ENCODE peak calls at places on chromosomes 1 and 21, in eight cellular contexts. One of them, this sample, is unnamed.

GRCh38 chr21:44337428-44337827 is 1.8 kb downstream of the CFAP410 start:
- DNase-seq in fibroblast of lung: peak
- DNase-seq in upper lobe of right lung: no peak
- DNase-seq in CD8-positive, alpha-beta memory T cell: no peak
- DNase-seq in body of pancreas: no peak
- DNase-seq in effector memory CD4-positive, alpha-beta T cell: no peak
- DNase-seq in stomach: no peak
- DNase-seq in heart left ventricle: no peak
- DNase-seq in this sample: no peak

GRCh38 chr1:235908742-235909520 is 42.2 kb upstream of the LYST start:
- DNase-seq in fibroblast of lung: peak
- DNase-seq in upper lobe of right lung: no peak
- DNase-seq in CD8-positive, alpha-beta memory T cell: no peak
- DNase-seq in body of pancreas: no peak
- DNase-seq in effector memory CD4-positive, alpha-beta T cell: no peak
- DNase-seq in stomach: no peak
- DNase-seq in heart left ventricle: no peak
- DNase-seq in this sample: no peak

GRCh38 chr1:91877574-91878208 is 8.3 kb downstream of the TGFBR3 start:
- DNase-seq in fibroblast of lung: peak
- DNase-seq in upper lobe of right lung: no peak
- DNase-seq in CD8-positive, alpha-beta memory T cell: no peak
- DNase-seq in body of pancreas: no peak
- DNase-seq in effector memory CD4-positive, alpha-beta T cell: no peak
- DNase-seq in stomach: no peak
- DNase-seq in heart left ventricle: no peak
- DNase-seq in this sample: no peak

GRCh38 chr1:115838805-115839705 is 1.9 kb downstream of the NHLH2 start:
- DNase-seq in fibroblast of lung: no peak
- DNase-seq in upper lobe of right lung: peak
- DNase-seq in CD8-positive, alpha-beta memory T cell: no peak
- DNase-seq in body of pancreas: peak
- DNase-seq in effector memory CD4-positive, alpha-beta T cell: no peak
- DNase-seq in stomach: peak
- DNase-seq in heart left ventricle: peak
- DNase-seq in this sample: peak

GRCh38 chr1:192439373-192440025 is 122.7 kb downstream of the RGS21 start:
- DNase-seq in fibroblast of lung: peak
- DNase-seq in upper lobe of right lung: no peak
- DNase-seq in CD8-positive, alpha-beta memory T cell: no peak
- DNase-seq in body of pancreas: no peak
- DNase-seq in effector memory CD4-positive, alpha-beta T cell: no peak
- DNase-seq in stomach: no peak
- DNase-seq in heart left ventricle: no peak
- DNase-seq in this sample: no peak

GRCh38 chr1:20198296-20198695 is 12.0 kb upstream of the PLA2G2C start:
- DNase-seq in fibroblast of lung: no peak
- DNase-seq in upper lobe of right lung: no peak
- DNase-seq in CD8-positive, alpha-beta memory T cell: no peak
- DNase-seq in body of pancreas: no peak
- DNase-seq in effector memory CD4-positive, alpha-beta T cell: no peak
- DNase-seq in stomach: no peak
- DNase-seq in heart left ventricle: no peak
- DNase-seq in this sample: no peak

GRCh38 chr1:184622136-184622823 is 132.4 kb downstream of the EDEM3 start:
- DNase-seq in fibroblast of lung: peak
- DNase-seq in upper lobe of right lung: no peak
- DNase-seq in CD8-positive, alpha-beta memory T cell: no peak
- DNase-seq in body of pancreas: peak
- DNase-seq in effector memory CD4-positive, alpha-beta T cell: no peak
- DNase-seq in stomach: peak
- DNase-seq in heart left ventricle: peak
- DNase-seq in this sample: peak

GRCh38 chr1:103459385-103459784 is 66.1 kb upstream of the RNPC3 start:
- DNase-seq in fibroblast of lung: no peak
- DNase-seq in upper lobe of right lung: no peak
- DNase-seq in CD8-positive, alpha-beta memory T cell: no peak
- DNase-seq in body of pancreas: no peak
- DNase-seq in effector memory CD4-positive, alpha-beta T cell: no peak
- DNase-seq in stomach: no peak
- DNase-seq in heart left ventricle: no peak
- DNase-seq in this sample: no peak

GRCh38 chr1:58785424-58786058 is 1.7 kb upstream of the JUN start:
- DNase-seq in fibroblast of lung: peak
- DNase-seq in upper lobe of right lung: peak
- DNase-seq in CD8-positive, alpha-beta memory T cell: peak
- DNase-seq in body of pancreas: peak
- DNase-seq in effector memory CD4-positive, alpha-beta T cell: peak
- DNase-seq in stomach: peak
- DNase-seq in heart left ventricle: peak
- DNase-seq in this sample: no peak

GRCh38 chr1:221849110-221849509 is 107.2 kb upstream of the DUSP10 start:
- DNase-seq in fibroblast of lung: no peak
- DNase-seq in upper lobe of right lung: no peak
- DNase-seq in CD8-positive, alpha-beta memory T cell: no peak
- DNase-seq in body of pancreas: no peak
- DNase-seq in effector memory CD4-positive, alpha-beta T cell: no peak
- DNase-seq in stomach: no peak
- DNase-seq in heart left ventricle: no peak
- DNase-seq in this sample: no peak

DNA sequence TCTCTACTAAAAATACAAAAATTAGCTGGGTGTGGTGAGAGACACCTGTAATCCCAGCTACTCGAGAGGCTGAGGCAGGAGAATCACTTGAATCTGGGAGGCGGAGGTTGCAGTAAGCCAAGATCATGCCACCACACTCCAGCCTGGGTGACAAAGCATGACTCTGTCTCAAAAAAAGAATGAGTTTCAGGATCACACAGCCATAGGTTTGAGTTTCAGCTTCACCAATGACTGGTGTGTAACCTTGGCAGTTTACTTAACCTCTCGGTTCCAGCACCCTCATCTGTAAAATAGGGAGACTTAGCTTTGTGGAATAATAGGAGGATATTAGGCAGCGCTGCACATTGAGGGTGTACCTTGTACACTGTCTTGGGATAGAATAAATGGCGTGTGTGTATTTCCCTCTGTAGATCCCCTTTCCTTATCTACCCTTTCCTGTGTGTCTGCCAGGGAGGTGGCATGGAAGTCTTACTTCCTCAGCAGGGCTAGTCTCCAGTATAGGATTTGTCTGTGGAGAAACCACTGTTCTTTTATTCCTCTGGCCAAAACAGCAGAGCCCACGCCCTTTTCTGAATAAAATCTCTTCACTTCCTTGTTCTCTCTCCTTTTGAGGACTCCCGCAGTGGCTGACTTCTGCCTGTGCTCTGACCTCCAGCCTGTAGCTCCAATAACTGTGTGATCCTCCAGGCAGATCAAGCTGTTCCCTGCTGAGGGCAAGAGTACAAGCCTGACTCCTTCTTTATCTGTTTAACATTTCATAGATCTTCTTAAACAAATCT is 90.3 kb downstream of the HHAT start:
- DNase-seq in fibroblast of lung: no peak
- DNase-seq in upper lobe of right lung: no peak
- DNase-seq in CD8-positive, alpha-beta memory T cell: no peak
- DNase-seq in body of pancreas: no peak
- DNase-seq in effector memory CD4-positive, alpha-beta T cell: no peak
- DNase-seq in stomach: no peak
- DNase-seq in heart left ventricle: no peak
- DNase-seq in this sample: no peak
- H3K27ac ChIP-seq in fibroblast of lung: no peak
- H3K27ac ChIP-seq in upper lobe of right lung: no peak
- H3K27ac ChIP-seq in CD8-positive, alpha-beta memory T cell: no peak
- H3K27ac ChIP-seq in body of pancreas: no peak
- H3K27ac ChIP-seq in effector memory CD4-positive, alpha-beta T cell: no peak
- H3K27ac ChIP-seq in stomach: peak
- H3K27ac ChIP-seq in heart left ventricle: no peak
- H3K27ac ChIP-seq in this sample: no peak

GRCh38 chr1:53462213-53462612 is 3.0 kb downstream of the DMRTB1 start:
- DNase-seq in fibroblast of lung: no peak
- DNase-seq in upper lobe of right lung: no peak
- DNase-seq in CD8-positive, alpha-beta memory T cell: no peak
- DNase-seq in body of pancreas: no peak
- DNase-seq in effector memory CD4-positive, alpha-beta T cell: no peak
- DNase-seq in stomach: no peak
- DNase-seq in heart left ventricle: no peak
- DNase-seq in this sample: no peak

GRCh38 chr1:53459321-53460175 is at the start of gene DMRTB1:
- DNase-seq in fibroblast of lung: no peak
- DNase-seq in upper lobe of right lung: no peak
- DNase-seq in CD8-positive, alpha-beta memory T cell: no peak
- DNase-seq in body of pancreas: no peak
- DNase-seq in effector memory CD4-positive, alpha-beta T cell: no peak
- DNase-seq in stomach: no peak
- DNase-seq in heart left ventricle: no peak
- DNase-seq in this sample: no peak

GRCh38 chr1:53461329-53462044 is 2.3 kb downstream of the DMRTB1 start:
- DNase-seq in fibroblast of lung: no peak
- DNase-seq in upper lobe of right lung: no peak
- DNase-seq in CD8-positive, alpha-beta memory T cell: no peak
- DNase-seq in body of pancreas: no peak
- DNase-seq in effector memory CD4-positive, alpha-beta T cell: no peak
- DNase-seq in stomach: no peak
- DNase-seq in heart left ventricle: no peak
- DNase-seq in this sample: no peak

GRCh38 chr1:53460211-53460634 is 1.0 kb downstream of the DMRTB1 start:
- DNase-seq in fibroblast of lung: no peak
- DNase-seq in upper lobe of right lung: no peak
- DNase-seq in CD8-positive, alpha-beta memory T cell: no peak
- DNase-seq in body of pancreas: no peak
- DNase-seq in effector memory CD4-positive, alpha-beta T cell: no peak
- DNase-seq in stomach: no peak
- DNase-seq in heart left ventricle: no peak
- DNase-seq in this sample: no peak

GRCh38 chr1:53460666-53461328 is 1.6 kb downstream of the DMRTB1 start:
- DNase-seq in fibroblast of lung: no peak
- DNase-seq in upper lobe of right lung: no peak
- DNase-seq in CD8-positive, alpha-beta memory T cell: no peak
- DNase-seq in body of pancreas: no peak
- DNase-seq in effector memory CD4-positive, alpha-beta T cell: no peak
- DNase-seq in stomach: no peak
- DNase-seq in heart left ventricle: no peak
- DNase-seq in this sample: no peak
- H3K27ac ChIP-seq in fibroblast of lung: no peak
- H3K27ac ChIP-seq in upper lobe of right lung: no peak
- H3K27ac ChIP-seq in CD8-positive, alpha-beta memory T cell: no peak
- H3K27ac ChIP-seq in body of pancreas: no peak
- H3K27ac ChIP-seq in effector memory CD4-positive, alpha-beta T cell: no peak
- H3K27ac ChIP-seq in stomach: no peak
- H3K27ac ChIP-seq in heart left ventricle: no peak
- H3K27ac ChIP-seq in this sample: no peak

DNA sequence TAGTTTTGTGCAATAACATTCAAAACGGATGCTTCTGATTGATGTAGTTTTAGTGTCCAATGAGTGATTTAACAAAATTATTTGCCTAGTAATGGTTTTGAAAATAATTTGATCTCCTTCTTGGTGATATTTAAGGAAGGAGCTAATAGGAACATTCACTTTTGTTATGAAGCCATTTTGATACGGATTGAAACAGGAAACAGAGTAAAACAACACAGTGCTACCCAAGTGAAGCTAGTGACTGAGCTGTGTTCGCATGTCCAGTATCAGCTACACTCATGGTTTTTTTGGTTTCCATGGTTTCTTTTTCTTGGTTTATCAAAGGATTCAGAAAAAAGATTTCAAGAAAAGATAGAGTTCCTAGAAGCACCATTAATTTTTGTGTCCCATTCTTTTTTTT is 40.1 kb upstream of the PLEKHO1 start:
- DNase-seq in fibroblast of lung: no peak
- DNase-seq in upper lobe of right lung: no peak
- DNase-seq in CD8-positive, alpha-beta memory T cell: peak
- DNase-seq in body of pancreas: no peak
- DNase-seq in effector memory CD4-positive, alpha-beta T cell: no peak
- DNase-seq in stomach: no peak
- DNase-seq in heart left ventricle: no peak
- DNase-seq in this sample: no peak
- H3K27ac ChIP-seq in fibroblast of lung: no peak
- H3K27ac ChIP-seq in upper lobe of right lung: peak
- H3K27ac ChIP-seq in CD8-positive, alpha-beta memory T cell: peak
- H3K27ac ChIP-seq in body of pancreas: no peak
- H3K27ac ChIP-seq in effector memory CD4-positive, alpha-beta T cell: peak
- H3K27ac ChIP-seq in stomach: peak
- H3K27ac ChIP-seq in heart left ventricle: peak
- H3K27ac ChIP-seq in this sample: no peak

DNA sequence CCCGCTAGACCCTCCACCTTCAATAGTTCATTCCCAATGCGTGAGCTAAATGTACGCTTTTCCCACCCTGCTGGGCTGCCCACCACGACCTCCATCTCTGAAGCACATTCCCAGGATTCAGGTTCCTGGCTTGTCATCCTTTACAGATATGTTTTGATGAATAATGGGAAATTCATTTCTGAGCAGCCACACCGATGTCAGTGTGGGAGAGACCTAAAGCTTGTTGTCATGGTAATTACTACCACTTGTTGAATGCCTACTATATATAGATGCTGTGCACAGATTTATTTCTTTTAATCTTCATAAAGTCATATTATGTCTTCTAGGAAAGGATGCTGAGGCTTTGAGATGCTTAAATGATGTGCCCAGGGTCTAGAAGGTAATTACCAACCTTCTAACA is 8.0 kb downstream of the RCSD1 start:
- DNase-seq in fibroblast of lung: no peak
- DNase-seq in upper lobe of right lung: no peak
- DNase-seq in CD8-positive, alpha-beta memory T cell: no peak
- DNase-seq in body of pancreas: no peak
- DNase-seq in effector memory CD4-positive, alpha-beta T cell: no peak
- DNase-seq in stomach: no peak
- DNase-seq in heart left ventricle: no peak
- DNase-seq in this sample: no peak
- H3K27ac ChIP-seq in fibroblast of lung: no peak
- H3K27ac ChIP-seq in upper lobe of right lung: no peak
- H3K27ac ChIP-seq in CD8-positive, alpha-beta memory T cell: no peak
- H3K27ac ChIP-seq in body of pancreas: no peak
- H3K27ac ChIP-seq in effector memory CD4-positive, alpha-beta T cell: peak
- H3K27ac ChIP-seq in stomach: no peak
- H3K27ac ChIP-seq in heart left ventricle: peak
- H3K27ac ChIP-seq in this sample: no peak

This sample was measured in aorta.